ENCODE peak calls at places on chromosomes 12 and 14, in eight cellular contexts. C, F, D, S, A, P, V and L are unnamed samples.

GRCh38 chr14:61512026-61512425 is 183.3 kb upstream of the HIF1A start:
- DNase-seq in C (no peak), F (no peak), A (no peak), P (peak), V (no peak), D (no peak), S (no peak), L (no peak)

GRCh38 chr12:131351319-131352028 is 359.4 kb upstream of the SFSWAP start:
- DNase-seq in D (no peak), S (no peak), C (peak), A (no peak), P (peak), F (no peak), V (no peak), L (no peak)

GRCh38 chr14:59208224-59208814 is 19.9 kb downstream of the DAAM1 start:
- DNase-seq in V (no peak), F (no peak), P (no peak), A (no peak), S (no peak), D (no peak), C (peak), L (no peak)

GRCh38 chr14:72665259-72665658 is 228.6 kb downstream of the DPF3 start:
- DNase-seq in D (no peak), A (no peak), P (no peak), C (peak), F (peak), S (no peak), V (no peak), L (peak)

GRCh38 chr14:28751467-28752058 is 15.0 kb upstream of the FOXG1 start:
- DNase-seq in P (peak), V (no peak), C (peak), D (no peak), A (no peak), F (peak), S (peak), L (no peak)

GRCh38 chr14:23559010-23559920 is 3.2 kb downstream of the THTPA start:
- DNase-seq in S (peak), D (peak), V (no peak), P (peak), C (peak), F (no peak), A (no peak), L (peak)

GRCh38 chr12:237026-237815 is 23.3 kb upstream of the SLC6A12 start:
- DNase-seq in V (no peak), P (no peak), F (no peak), A (peak), S (no peak), D (no peak), C (no peak), L (no peak)

GRCh38 chr12:674272-674781 is 11.1 kb upstream of the NINJ2 start:
- DNase-seq in D (no peak), F (no peak), C (peak), V (no peak), S (no peak), A (no peak), P (peak), L (no peak)

GRCh38 chr12:14454098-14454907 is 88.8 kb downstream of the ATF7IP start:
- DNase-seq in S (no peak), F (no peak), A (no peak), P (peak), V (no peak), C (peak), D (no peak), L (no peak)

GRCh38 chr14:53744846-53745245 is 211.8 kb downstream of the BMP4 start:
- DNase-seq in C (no peak), V (no peak), D (no peak), S (no peak), P (no peak), F (no peak), A (no peak), L (no peak)

GRCh38 chr14:60179296-60179924 is 14.2 kb upstream of the DHRS7 start:
- DNase-seq in V (no peak), D (no peak), F (no peak), P (no peak), S (no peak), A (no peak), C (peak), L (peak)

GRCh38 chr14:100529561-100530031 is 57.6 kb downstream of the BEGAIN start:
- DNase-seq in C (no peak), P (no peak), A (no peak), D (peak), S (peak), F (no peak), V (no peak), L (no peak)

GRCh38 chr12:49627752-49628360 is 4.5 kb downstream of the PRPF40B start:
- DNase-seq in P (no peak), C (no peak), A (no peak), F (no peak), S (no peak), V (no peak), D (no peak), L (no peak)

GRCh38 chr12:67299936-67300335 is 30.8 kb downstream of the CAND1 start:
- DNase-seq in C (no peak), D (no peak), P (no peak), V (no peak), A (no peak), F (no peak), S (no peak), L (no peak)

GRCh38 chr14:34059925-34060746 is 109.3 kb upstream of the EGLN3 start:
- DNase-seq in A (peak), F (no peak), P (no peak), S (peak), D (peak), C (peak), V (peak), L (no peak)

GRCh38 chr14:32077081-32078029 is at the start of gene ARHGAP5:
- DNase-seq in S (peak), A (no peak), V (peak), P (peak), C (peak), D (peak), F (no peak), L (no peak)

GRCh38 chr12:25996677-25997076 is 38.2 kb downstream of the RASSF8 start:
- DNase-seq in S (no peak), V (no peak), F (no peak), C (peak), A (no peak), D (no peak), P (no peak), L (no peak)

GRCh38 chr12:33427071-33427470 is 12.5 kb downstream of the SYT10 start:
- DNase-seq in D (no peak), F (no peak), A (no peak), P (peak), C (peak), V (no peak), S (no peak), L (no peak)

GRCh38 chr12:31724597-31724996 is 4.2 kb downstream of the AMN1 start:
- DNase-seq in A (no peak), D (no peak), S (no peak), P (peak), V (no peak), F (no peak), C (no peak), L (no peak)

GRCh38 chr14:93707475-93707874 is 80.8 kb downstream of the PRIMA1 start:
- DNase-seq in V (no peak), S (no peak), C (no peak), A (no peak), D (no peak), P (no peak), F (no peak), L (no peak)

GRCh38 chr12:32155911-32156585 is 49.4 kb downstream of the BICD1 start:
- DNase-seq in D (no peak), F (no peak), A (no peak), C (no peak), V (no peak), S (no peak), P (no peak), L (no peak)

GRCh38 chr14:58865520-58866281 is 227.9 kb downstream of the DACT1 start:
- DNase-seq in F (no peak), P (no peak), D (no peak), V (no peak), C (no peak), A (no peak), S (no peak), L (peak)

GRCh38 chr14:92341791-92342190 is 18.8 kb downstream of the SLC24A4 start:
- DNase-seq in F (no peak), D (no peak), C (peak), S (no peak), A (no peak), P (no peak), V (no peak), L (no peak)

GRCh38 chr12:95582230-95583058 is 31.2 kb upstream of the USP44 start:
- DNase-seq in V (no peak), P (peak), D (no peak), C (no peak), A (no peak), S (no peak), F (no peak), L (no peak)

GRCh38 chr14:66539034-66539433 is 31.1 kb downstream of the GPHN start:
- DNase-seq in D (no peak), P (no peak), S (no peak), A (no peak), C (peak), V (no peak), F (no peak), L (no peak)

GRCh38 chr12:67916266-67916970 is 72.8 kb upstream of the IFNG-AS1 start:
- DNase-seq in F (no peak), S (no peak), C (peak), V (no peak), P (no peak), D (no peak), A (no peak), L (no peak)

GRCh38 chr14:37124617-37125016 is 47.8 kb downstream of the SLC25A21 start:
- DNase-seq in D (no peak), C (peak), F (no peak), A (no peak), V (no peak), P (no peak), S (no peak), L (no peak)

GRCh38 chr12:130524759-130525158 is 187.1 kb downstream of the PIWIL1 start:
- DNase-seq in D (no peak), P (no peak), C (no peak), S (no peak), F (no peak), V (no peak), A (no peak), L (no peak)

GRCh38 chr12:126772171-126772864 is 1494.7 kb upstream of the TMEM132C start:
- DNase-seq in P (no peak), F (no peak), S (no peak), A (no peak), D (no peak), V (no peak), C (peak), L (no peak)

GRCh38 chr12:120007272-120007671 is 18.2 kb downstream of the BICDL1 start:
- DNase-seq in P (peak), D (no peak), F (no peak), A (no peak), C (peak), S (no peak), V (no peak), L (no peak)

GRCh38 chr12:28054583-28054982 is 82.0 kb upstream of the PTHLH start:
- DNase-seq in F (no peak), S (no peak), C (no peak), V (no peak), A (no peak), P (no peak), D (no peak), L (no peak)

GRCh38 chr12:104846056-104846762 is 111.9 kb downstream of the SLC41A2 start:
- DNase-seq in C (no peak), A (no peak), P (no peak), V (no peak), D (no peak), S (no peak), F (no peak), L (no peak)

GRCh38 chr12:10339441-10339840 is 31.8 kb downstream of the KLRD1 start:
- DNase-seq in S (no peak), P (no peak), C (no peak), F (no peak), V (no peak), D (no peak), A (no peak), L (no peak)

GRCh38 chr14:53042480-53042879 is 91.6 kb upstream of the FERMT2 start:
- DNase-seq in P (no peak), C (no peak), F (no peak), A (no peak), S (no peak), D (no peak), V (no peak), L (no peak)

GRCh38 chr12:47032644-47033043 is 46.8 kb upstream of the PCED1B start:
- DNase-seq in V (no peak), D (no peak), S (no peak), A (no peak), P (peak), C (peak), F (no peak), L (no peak)

GRCh38 chr14:97977711-97978261 is 1180.6 kb downstream of the VRK1 start:
- DNase-seq in V (peak), S (peak), F (no peak), D (peak), P (no peak), C (no peak), A (peak), L (no peak)
- H3K4me3 ChIP-seq in V (peak), S (peak), F (no peak), D (peak), P (no peak), C (no peak), A (peak), L (no peak)

GRCh38 chr12:8697476-8698131 is at the start of gene RIMKLB:
- DNase-seq in C (peak), P (peak), A (peak), S (peak), V (peak), D (peak), F (no peak), L (no peak)

GRCh38 chr12:8698830-8699330 is 1.1 kb downstream of the RIMKLB start:
- DNase-seq in C (no peak), D (no peak), S (no peak), A (no peak), V (no peak), P (no peak), F (no peak), L (no peak)

GRCh38 chr12:8698132-8698829 is 490 bp downstream of the RIMKLB start:
- DNase-seq in D (peak), A (peak), F (no peak), S (peak), C (peak), P (peak), V (no peak), L (no peak)

GRCh38 chr12:8702159-8702558 is 4.4 kb downstream of the RIMKLB start:
- DNase-seq in V (no peak), A (no peak), C (no peak), D (no peak), P (no peak), F (no peak), S (no peak), L (no peak)

DNA sequence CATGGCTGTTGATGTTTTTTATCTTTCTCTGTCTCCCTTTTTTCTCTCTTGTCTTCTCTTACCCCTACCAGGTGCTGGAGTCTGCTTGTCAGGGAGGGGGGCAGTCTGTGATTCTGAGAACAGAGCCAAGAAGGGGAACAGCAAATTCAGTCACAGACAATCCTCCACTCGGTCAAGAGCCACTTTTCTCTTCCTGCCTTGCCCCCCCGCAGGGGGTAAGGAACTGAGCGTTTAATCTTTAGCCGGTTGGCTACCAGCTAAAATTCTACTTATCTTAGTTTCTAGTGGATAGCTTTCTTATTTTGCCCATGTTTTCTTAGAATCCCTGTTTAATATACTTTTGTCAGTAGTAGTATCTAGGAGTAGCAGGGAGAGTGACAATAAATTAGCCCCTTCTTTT is 1.9 kb downstream of the RIMKLB start:
- DNase-seq in C (no peak), V (no peak), P (peak), S (no peak), A (no peak), D (no peak), F (no peak), L (no peak)
- H3K4me3 ChIP-seq in C (no peak), V (peak), P (peak), S (no peak), A (no peak), D (peak), F (no peak), L (no peak)

GRCh38 chr14:103103461-103104388 is 9.2 kb downstream of the EXOC3L4 start:
- DNase-seq in P (no peak), F (no peak), A (no peak), C (peak), S (peak), D (peak), V (no peak), L (no peak)

GRCh38 chr14:103105580-103106168 is 11.1 kb downstream of the EXOC3L4 start:
- DNase-seq in P (peak), S (no peak), F (no peak), C (peak), V (no peak), D (no peak), A (no peak), L (no peak)

GRCh38 chr14:103102689-103103260 is 8.2 kb downstream of the EXOC3L4 start:
- DNase-seq in F (no peak), D (no peak), A (no peak), P (no peak), S (no peak), V (no peak), C (no peak), L (no peak)

GRCh38 chr14:103104389-103104653 is 9.8 kb downstream of the EXOC3L4 start:
- DNase-seq in C (no peak), D (no peak), F (no peak), V (no peak), P (no peak), A (no peak), S (no peak), L (no peak)

DNA sequence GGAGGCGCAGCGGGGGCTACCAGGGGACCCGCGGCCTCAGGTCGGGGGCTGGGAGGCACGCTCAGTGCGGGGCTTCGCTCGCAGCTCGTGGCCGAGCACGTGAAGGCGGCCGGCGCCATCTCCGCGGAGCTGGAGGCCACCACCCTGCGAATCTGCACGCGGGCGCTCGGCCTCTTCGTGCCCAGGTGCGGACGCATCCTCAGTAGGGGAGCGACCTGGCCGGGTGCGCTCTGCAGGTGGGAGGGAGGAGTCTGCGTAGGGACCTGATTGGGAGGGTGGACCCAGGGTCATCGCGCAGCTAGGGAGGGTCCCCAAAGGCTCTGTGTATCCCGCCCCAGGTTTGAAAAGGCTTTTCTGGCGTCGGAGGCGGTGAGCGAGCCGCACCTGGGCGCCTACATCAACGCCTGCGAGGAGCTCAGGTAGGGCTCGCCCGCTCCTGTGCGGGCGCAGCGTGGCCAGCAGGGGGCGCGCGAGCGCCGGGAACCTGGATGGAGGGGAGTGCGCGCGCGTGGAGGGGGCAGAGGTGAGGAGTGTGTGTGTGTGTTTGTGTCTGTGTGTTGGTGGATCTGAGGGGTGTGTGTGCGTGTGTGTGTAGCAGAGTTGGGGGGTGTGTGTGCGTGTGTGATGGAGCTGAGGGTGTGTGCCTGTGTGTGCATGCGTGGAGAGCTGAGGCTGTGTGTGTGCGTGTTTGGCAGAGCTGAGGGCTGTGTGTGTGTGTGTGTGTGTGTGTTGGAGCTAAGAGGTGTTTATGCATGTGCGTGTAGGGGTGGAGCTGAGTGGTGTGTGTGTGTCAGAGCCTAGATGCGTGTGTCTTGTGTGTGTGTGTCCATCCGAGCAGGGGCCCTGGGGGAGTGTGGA is 10.4 kb downstream of the EXOC3L4 start:
- DNase-seq in F (no peak), A (peak), V (no peak), P (peak), D (peak), C (peak), S (peak), L (no peak)
- H3K4me3 ChIP-seq in F (no peak), A (no peak), V (no peak), P (peak), D (no peak), C (no peak), S (peak), L (no peak)

GRCh38 chr12:12357697-12358476 is 1.0 kb downstream of the BORCS5 start:
- DNase-seq in S (no peak), D (no peak), C (peak), A (no peak), V (no peak), P (peak), F (no peak), L (no peak)

GRCh38 chr12:12353807-12354206 is 3.1 kb upstream of the BORCS5 start:
- DNase-seq in A (peak), C (no peak), P (no peak), D (no peak), V (no peak), S (no peak), F (no peak), L (no peak)

GRCh38 chr12:12356886-12357696 is at the start of gene BORCS5:
- DNase-seq in A (peak), C (peak), S (peak), V (peak), D (peak), F (peak), P (peak), L (peak)

GRCh38 chr12:12356467-12356885 is 402 bp upstream of the BORCS5 start:
- DNase-seq in P (no peak), S (no peak), F (no peak), D (no peak), V (no peak), C (peak), A (no peak), L (no peak)

GRCh38 chr12:12358528-12358927 is 1.6 kb downstream of the BORCS5 start:
- DNase-seq in F (no peak), V (no peak), A (no peak), D (no peak), C (peak), S (no peak), P (peak), L (no peak)
- H3K4me3 ChIP-seq in F (no peak), V (peak), A (no peak), D (peak), C (peak), S (peak), P (peak), L (peak)

DNA sequence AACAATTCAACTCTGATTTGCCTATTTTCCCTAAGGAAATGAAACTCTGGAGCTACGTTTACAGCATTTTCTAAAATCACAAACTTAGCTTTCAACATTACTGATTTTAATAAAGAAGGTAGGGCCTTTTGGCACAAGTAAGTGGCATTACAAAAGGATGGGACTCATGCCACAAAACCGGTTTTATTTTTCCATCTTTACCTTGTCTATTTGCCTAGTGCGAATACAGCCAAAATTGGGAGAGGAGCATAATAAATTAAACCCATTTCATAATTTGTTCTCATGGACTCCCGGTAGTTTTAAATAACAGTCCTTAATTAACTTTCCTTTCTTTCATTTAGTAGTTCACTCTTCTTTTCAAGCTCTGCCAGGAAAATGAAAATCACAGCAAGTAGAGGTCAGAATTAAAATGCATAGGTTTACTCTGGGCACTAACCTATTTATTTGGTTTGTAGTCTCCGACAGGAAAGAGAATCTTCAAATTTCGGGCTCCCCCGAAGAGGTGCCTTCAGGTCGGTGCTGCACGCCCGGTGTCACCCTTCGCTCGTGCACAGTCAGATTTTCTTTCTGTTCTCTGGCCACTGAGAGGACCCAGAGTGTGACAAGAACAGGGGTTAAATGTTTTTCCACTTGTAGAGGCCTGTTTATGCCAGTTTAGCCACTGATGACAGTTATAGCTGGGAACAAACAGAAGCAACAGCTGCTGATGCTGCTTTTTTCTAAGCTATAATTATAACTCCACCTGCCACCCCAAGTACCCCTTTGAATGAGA is at the start of gene BEST3:
- DNase-seq in V (no peak), A (no peak), F (no peak), S (no peak), P (peak), D (no peak), C (no peak), L (no peak)
- H3K4me3 ChIP-seq in V (no peak), A (no peak), F (no peak), S (no peak), P (peak), D (no peak), C (no peak), L (no peak)